ENCODE peak calls at places on chromosomes 2 and 18, in nine cellular contexts. O is right cardiac atrium, Z is ovary, B is tibial artery, W is SK-N-SH, N is cardiac muscle cell, G is astrocyte, D is heart right ventricle, M is mammary epithelial cell. A is an unnamed sample.

GRCh38 chr2:151769606-151770005 is 35.3 kb upstream of the NEB start:
- DNase-seq in N (no peak), W (no peak), D (no peak), B (no peak), M (no peak), O (no peak), Z (no peak), G (no peak), A (no peak)

GRCh38 chr2:237390235-237390634 is 23.7 kb downstream of the COL6A3 start:
- DNase-seq in Z (no peak), W (peak; percentile 47), O (no peak), G (no peak), N (no peak), B (no peak), D (no peak), M (no peak), A (no peak)

GRCh38 chr2:205637037-205637602 is 45.2 kb upstream of the NRP2 start:
- DNase-seq in D (no peak), O (no peak), G (no peak), N (no peak), Z (no peak), W (no peak), M (no peak), B (no peak), A (no peak)

GRCh38 chr2:150601280-150602038 is 114.0 kb upstream of the RND3 start:
- DNase-seq in M (no peak), W (no peak), Z (no peak), B (no peak), G (peak; percentile 81), N (no peak), D (no peak), O (no peak), A (no peak)

GRCh38 chr2:207166349-207167128 is 791 bp upstream of the KLF7 start:
- DNase-seq in B (peak; percentile 90), Z (peak; percentile 89), D (peak; percentile 85), W (peak; percentile 88), G (peak; percentile 67), O (peak; percentile 93), M (peak; percentile 75), N (peak; percentile 87), A (peak; percentile 57)

GRCh38 chr18:49111191-49111988 is 160.6 kb upstream of the SMAD7 start:
- DNase-seq in D (no peak), Z (no peak), M (peak; percentile 0), B (no peak), N (no peak), G (peak; percentile 74), W (peak; percentile 20), O (no peak), A (no peak)

GRCh38 chr2:100286318-100286717 is 36.0 kb downstream of the LONRF2 start:
- DNase-seq in B (no peak), G (peak; percentile 26), O (no peak), W (no peak), Z (no peak), D (no peak), M (no peak), N (no peak), A (no peak)

GRCh38 chr2:105426626-105427292 is 27.9 kb upstream of the FHL2 start:
- DNase-seq in W (no peak), B (no peak), D (no peak), Z (no peak), N (no peak), M (no peak), O (no peak), G (no peak), A (no peak)

GRCh38 chr2:43818761-43819160 is 19.9 kb downstream of the ABCG5 start:
- DNase-seq in G (peak; percentile 47), Z (no peak), O (no peak), D (no peak), N (no peak), B (no peak), W (no peak), M (no peak), A (no peak)

GRCh38 chr2:43100883-43101662 is 125.3 kb downstream of the ZFP36L2 start:
- DNase-seq in W (no peak), M (peak; percentile 65), G (peak; percentile 64), B (peak; percentile 85), N (no peak), Z (peak; percentile 82), D (peak; percentile 76), O (peak; percentile 90), A (no peak)

GRCh38 chr18:9209230-9209629 is 72.6 kb downstream of the ANKRD12 start:
- DNase-seq in G (no peak), M (no peak), Z (no peak), D (no peak), O (no peak), N (no peak), W (no peak), B (no peak), A (no peak)

GRCh38 chr2:232434091-232434490 is 21.9 kb upstream of the ALPI start:
- DNase-seq in N (no peak), M (no peak), G (no peak), Z (no peak), W (peak; percentile 10), O (no peak), B (peak; percentile 42), D (no peak), A (no peak)

GRCh38 chr2:113291191-113291590 is 12.5 kb upstream of the PAX8 start:
- DNase-seq in G (no peak), D (no peak), M (no peak), Z (no peak), N (peak; percentile 61), O (peak; percentile 60), B (no peak), W (no peak), A (no peak)

DNA sequence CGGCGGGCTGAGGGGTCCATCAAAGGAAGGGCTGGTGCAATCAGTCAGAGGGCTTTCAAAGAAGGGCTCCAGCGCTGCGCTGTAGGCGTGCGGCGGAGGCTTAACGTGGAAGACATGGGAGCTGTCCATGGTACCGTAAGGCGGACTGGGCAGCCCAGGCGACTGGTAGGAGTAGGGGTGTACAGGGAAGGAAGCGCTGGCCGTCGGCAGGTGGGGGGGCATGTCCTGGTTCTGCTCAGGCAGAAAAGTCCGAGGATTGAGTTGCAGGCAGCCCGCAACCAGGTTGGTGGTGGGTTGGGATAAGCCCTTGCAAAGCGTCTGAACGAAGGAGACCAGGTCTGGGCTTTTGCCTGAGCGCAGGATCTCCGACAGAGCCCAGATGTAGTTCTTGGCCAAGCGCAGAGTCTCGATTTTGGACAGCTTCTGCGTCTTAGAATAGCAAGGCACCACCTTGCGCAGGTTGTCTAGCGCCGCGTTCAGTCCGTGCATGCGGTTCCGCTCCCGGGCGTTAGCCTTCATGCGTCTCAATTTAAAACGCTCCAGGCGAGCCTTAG is 2.2 kb downstream of the NEUROD1 start:
- DNase-seq in M (peak; percentile 59), W (no peak), B (no peak), G (peak; percentile 73), O (peak; percentile 83), N (peak; percentile 94), Z (peak; percentile 52), D (peak; percentile 53), A (peak; percentile 51)
- H3K27me3 ChIP-seq in M (peaks cover 46% of the 10 kb centered on the region), W (no peaks in the 10 kb centered on the region), B (no peaks in the 10 kb centered on the region), G (peaks cover 72% of the 10 kb centered on the region), O (peaks cover 9% of the 10 kb centered on the region), N (peaks cover 100% of the 10 kb centered on the region), Z (no peaks in the 10 kb centered on the region), D (peaks cover 97% of the 10 kb centered on the region), A (no peaks in the 10 kb centered on the region)

GRCh38 chr18:47110875-47111274 is 39.4 kb downstream of the HDHD2 start:
- DNase-seq in G (no peak), N (no peak), W (no peak), O (no peak), B (no peak), D (no peak), Z (no peak), M (no peak), A (no peak)

GRCh38 chr18:47113796-47114540 is 36.3 kb downstream of the HDHD2 start:
- DNase-seq in O (no peak), B (no peak), Z (no peak), G (peak; percentile 18), W (no peak), D (no peak), N (no peak), M (no peak), A (no peak)

GRCh38 chr18:47109720-47110119 is 40.6 kb downstream of the HDHD2 start:
- DNase-seq in Z (no peak), W (no peak), O (no peak), M (no peak), B (no peak), N (no peak), D (no peak), G (no peak), A (no peak)

GRCh38 chr18:47109049-47109448 is 41.3 kb downstream of the HDHD2 start:
- DNase-seq in D (no peak), W (peak; percentile 9), M (no peak), B (no peak), N (no peak), G (no peak), O (no peak), Z (no peak), A (no peak)

GRCh38 chr18:47108373-47108772 is 41.9 kb downstream of the HDHD2 start:
- DNase-seq in B (no peak), W (no peak), D (no peak), Z (no peak), O (no peak), N (no peak), M (no peak), G (no peak), A (no peak)
- H3K4me1 ChIP-seq in B (no peaks in the 10 kb centered on the region), W (peaks cover 10% of the 10 kb centered on the region), D (no peaks in the 10 kb centered on the region), Z (no peaks in the 10 kb centered on the region), O (no peaks in the 10 kb centered on the region), N (no peaks in the 10 kb centered on the region), M (no peaks in the 10 kb centered on the region), G (no peaks in the 10 kb centered on the region), A (no peaks in the 10 kb centered on the region)

GRCh38 chr2:229718057-229718456 is 3.7 kb upstream of the DNER start:
- DNase-seq in N (no peak), D (no peak), B (no peak), Z (no peak), O (no peak), G (no peak), M (no peak), W (no peak), A (no peak)
- H3K27me3 ChIP-seq in N (peaks cover 73% of the 10 kb centered on the region), D (peaks cover 86% of the 10 kb centered on the region), B (peaks cover 6% of the 10 kb centered on the region), Z (peaks cover 3% of the 10 kb centered on the region), O (no peaks in the 10 kb centered on the region), G (peaks cover 26% of the 10 kb centered on the region), M (peaks cover 24% of the 10 kb centered on the region), W (peaks cover 19% of the 10 kb centered on the region), A (no peaks in the 10 kb centered on the region)

GRCh38 chr18:58252166-58252565 is 208.1 kb downstream of the NEDD4L start:
- DNase-seq in G (no peak), M (no peak), N (no peak), O (no peak), W (no peak), B (no peak), Z (no peak), D (no peak), A (no peak)

GRCh38 chr18:58253318-58253717 is 209.3 kb downstream of the NEDD4L start:
- DNase-seq in G (no peak), M (no peak), W (no peak), N (no peak), D (no peak), B (no peak), Z (no peak), O (no peak), A (no peak)

GRCh38 chr18:58255701-58256311 is 211.8 kb downstream of the NEDD4L start:
- DNase-seq in Z (no peak), G (no peak), O (peak; percentile 71), N (no peak), W (no peak), D (peak; percentile 12), M (no peak), B (no peak), A (no peak)

GRCh38 chr18:58254873-58255511 is 211.0 kb downstream of the NEDD4L start:
- DNase-seq in G (no peak), D (peak; percentile 46), B (no peak), Z (no peak), W (no peak), M (no peak), N (no peak), O (peak; percentile 75), A (no peak)

GRCh38 chr18:58253871-58254270 is 209.8 kb downstream of the NEDD4L start:
- DNase-seq in B (no peak), D (no peak), M (no peak), Z (no peak), N (no peak), O (no peak), G (no peak), W (no peak), A (no peak)
- H3K4me1 ChIP-seq in B (no peaks in the 10 kb centered on the region), D (no peaks in the 10 kb centered on the region), M (no peaks in the 10 kb centered on the region), Z (no peaks in the 10 kb centered on the region), N (no peaks in the 10 kb centered on the region), O (no peaks in the 10 kb centered on the region), G (no peaks in the 10 kb centered on the region), W (peaks cover 6% of the 10 kb centered on the region), A (no peaks in the 10 kb centered on the region)

A was measured in Caco-2.